ENCODE peak calls at places on chromosome 16, in seven cellular contexts. M is NT2/D1, E is H1, O is HCT116, Z is SK-N-SH, A is GM12878, U is HepG2. H is an unnamed sample.

GRCh38 chr16:14452066-14452465 is 178.0 kb downstream of the PARN start:
- DNase-seq in M (no peak), E (no peak), O (no peak), Z (no peak), A (no peak), U (no peak), H (no peak)

GRCh38 chr16:78122774-78123315 is 23.4 kb downstream of the WWOX start:
- DNase-seq in M (no peak), E (no peak), O (peak), Z (peak), A (no peak), U (peak), H (peak)

GRCh38 chr16:72988568-72988967 is 59.4 kb downstream of the ZFHX3 start:
- DNase-seq in M (no peak), E (no peak), O (no peak), Z (no peak), A (no peak), U (no peak), H (no peak)

GRCh38 chr16:22267764-22268163 is 29.4 kb upstream of the POLR3E start:
- DNase-seq in M (no peak), E (no peak), O (no peak), Z (no peak), A (no peak), U (no peak), H (no peak)

GRCh38 chr16:57884655-57885133 is 82.4 kb upstream of the KIFC3 start:
- DNase-seq in M (peak), E (no peak), O (no peak), Z (no peak), A (no peak), U (no peak), H (no peak)

GRCh38 chr16:67967183-67967955 is 1.1 kb downstream of the SLC12A4 start:
- DNase-seq in M (no peak), E (no peak), O (no peak), Z (no peak), A (no peak), U (no peak), H (no peak)

GRCh38 chr16:71737501-71737900 is 13.0 kb upstream of the PHLPP2 start:
- DNase-seq in M (no peak), E (no peak), O (no peak), Z (no peak), A (no peak), U (no peak), H (no peak)

GRCh38 chr16:27237229-27238015 is 31.1 kb downstream of the NSMCE1 start:
- DNase-seq in M (no peak), E (no peak), O (no peak), Z (peak), A (peak), U (no peak), H (peak)

GRCh38 chr16:55389426-55390073 is 65.5 kb downstream of the IRX6 start:
- DNase-seq in M (no peak), E (no peak), O (no peak), Z (no peak), A (no peak), U (no peak), H (no peak)

GRCh38 chr16:53043986-53044571 is 8.6 kb downstream of the CHD9NB start:
- DNase-seq in M (peak), E (peak), O (no peak), Z (no peak), A (no peak), U (peak), H (no peak)

GRCh38 chr16:117381-118365 is 20.8 kb downstream of the NPRL3 start:
- DNase-seq in M (peak), E (peak), O (peak), Z (peak), A (no peak), U (peak), H (peak)

GRCh38 chr16:57892447-57893096 is 78.4 kb downstream of the CNGB1 start:
- DNase-seq in M (no peak), E (no peak), O (no peak), Z (no peak), A (no peak), U (peak), H (no peak)

GRCh38 chr16:23504076-23504452 is 6.2 kb downstream of the GGA2 start:
- DNase-seq in M (no peak), E (no peak), O (no peak), Z (no peak), A (no peak), U (no peak), H (no peak)

GRCh38 chr16:468072-468821 is 42.8 kb downstream of the RAB11FIP3 start:
- DNase-seq in M (no peak), E (no peak), O (no peak), Z (no peak), A (no peak), U (no peak), H (no peak)

GRCh38 chr16:27199747-27200146 is 3.6 kb upstream of the KDM8 start:
- DNase-seq in M (no peak), E (no peak), O (no peak), Z (no peak), A (peak), U (no peak), H (no peak)

GRCh38 chr16:89169778-89170177 is 1.8 kb upstream of the CDH15 start:
- DNase-seq in M (no peak), E (no peak), O (no peak), Z (no peak), A (no peak), U (no peak), H (no peak)

GRCh38 chr16:11670171-11671131 is 2.2 kb downstream of the SNN start:
- DNase-seq in M (no peak), E (no peak), O (no peak), Z (no peak), A (peak), U (no peak), H (no peak)

GRCh38 chr16:4914528-4915225 is 22.3 kb downstream of the PPL start:
- DNase-seq in M (no peak), E (no peak), O (no peak), Z (no peak), A (no peak), U (no peak), H (no peak)

GRCh38 chr16:62014534-62014933 is 21.7 kb downstream of the CDH8 start:
- DNase-seq in M (no peak), E (no peak), O (no peak), Z (no peak), A (no peak), U (no peak), H (no peak)

GRCh38 chr16:57347858-57348257 is 10.7 kb upstream of the CCL22 start:
- DNase-seq in M (no peak), E (no peak), O (no peak), Z (no peak), A (no peak), U (no peak), H (no peak)

GRCh38 chr16:61324044-61324443 is 712.2 kb downstream of the CDH8 start:
- DNase-seq in M (no peak), E (no peak), O (no peak), Z (no peak), A (no peak), U (no peak), H (no peak)

GRCh38 chr16:29141586-29142324 is 156.9 kb downstream of the LAT start:
- DNase-seq in M (no peak), E (no peak), O (no peak), Z (no peak), A (no peak), U (no peak), H (no peak)

GRCh38 chr16:8686879-8687278 is 12.5 kb downstream of the ABAT start:
- DNase-seq in M (no peak), E (no peak), O (no peak), Z (no peak), A (no peak), U (no peak), H (no peak)

DNA sequence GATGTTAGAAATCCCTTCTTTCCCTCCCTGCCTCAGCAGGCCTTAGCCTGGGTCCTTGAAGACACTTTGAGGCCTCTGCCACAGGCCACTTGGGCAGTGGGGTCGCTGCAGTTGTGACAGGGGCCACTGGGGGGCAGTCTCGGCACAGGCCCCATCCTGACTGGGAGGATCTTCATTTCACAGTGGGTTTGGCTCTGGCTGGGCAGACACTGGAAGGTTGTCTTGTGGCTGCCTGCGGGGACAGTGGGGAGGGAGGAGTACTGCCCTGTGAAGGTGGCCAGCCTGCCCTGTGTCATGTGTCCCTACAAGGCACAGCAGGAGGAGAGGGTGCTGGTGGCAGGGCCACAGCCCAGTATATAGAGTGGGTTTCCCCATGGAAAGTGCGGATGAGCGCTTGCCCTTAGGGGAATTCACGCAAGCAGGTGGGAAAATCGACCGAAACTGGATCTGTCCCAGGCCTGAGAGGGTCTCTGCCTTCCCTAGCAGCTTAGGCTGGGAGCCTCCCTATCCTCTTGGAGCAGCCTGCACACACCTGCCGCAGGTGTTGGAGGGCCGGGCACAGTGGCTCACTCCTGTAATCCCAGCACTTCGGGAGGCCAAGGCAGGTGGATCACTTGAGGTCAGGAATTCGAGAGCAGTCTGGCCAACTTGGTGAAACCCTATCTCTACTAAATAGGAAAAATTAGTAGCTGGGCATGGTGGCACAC is 28.8 kb downstream of the GINS2 start:
- DNase-seq in M (peak), E (peak), O (peak), Z (peak), A (no peak), U (peak), H (peak)
- TF ChIP-seq YY1 in M (no peak), E (no peak), O (no peak), Z (no peak), A (no peak), U (no peak), H (peak)

DNA sequence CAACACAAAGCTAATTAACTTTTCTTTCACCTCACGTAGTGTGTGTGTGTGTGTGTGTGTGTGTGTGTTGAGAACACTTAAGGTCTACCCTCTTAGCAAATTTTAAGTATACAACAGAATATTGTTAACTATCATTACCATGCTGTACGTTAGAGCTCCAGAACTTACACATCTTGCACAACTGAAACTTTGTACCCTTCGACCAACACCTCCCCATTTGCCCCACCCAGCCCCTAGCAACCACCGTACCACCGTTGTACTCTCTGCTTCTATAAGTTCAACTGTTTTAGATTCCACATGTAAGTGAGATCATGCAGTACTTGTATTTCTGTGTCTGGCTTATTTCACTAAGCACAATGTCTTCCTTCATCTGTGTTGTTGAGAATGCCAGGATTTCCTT is 28.1 kb upstream of the MLYCD start:
- DNase-seq in M (no peak), E (no peak), O (no peak), Z (no peak), A (no peak), U (peak), H (no peak)
- TF ChIP-seq YY1 in M (no peak), E (no peak), O (no peak), Z (no peak), A (no peak), U (no peak), H (no peak)

GRCh38 chr16:66272461-66272860 is 94.0 kb upstream of the CDH5 start:
- DNase-seq in M (no peak), E (no peak), O (no peak), Z (no peak), A (no peak), U (no peak), H (no peak)
- TF ChIP-seq YY1 in M (no peak), E (no peak), O (no peak), Z (no peak), A (no peak), U (no peak), H (no peak)

GRCh38 chr16:69520800-69521602 is 44.8 kb upstream of the NFAT5 start:
- DNase-seq in M (no peak), E (no peak), O (no peak), Z (no peak), A (peak), U (peak), H (peak)
- TF ChIP-seq YY1 in M (no peak), E (no peak), O (no peak), Z (no peak), A (no peak), U (no peak), H (no peak)

DNA sequence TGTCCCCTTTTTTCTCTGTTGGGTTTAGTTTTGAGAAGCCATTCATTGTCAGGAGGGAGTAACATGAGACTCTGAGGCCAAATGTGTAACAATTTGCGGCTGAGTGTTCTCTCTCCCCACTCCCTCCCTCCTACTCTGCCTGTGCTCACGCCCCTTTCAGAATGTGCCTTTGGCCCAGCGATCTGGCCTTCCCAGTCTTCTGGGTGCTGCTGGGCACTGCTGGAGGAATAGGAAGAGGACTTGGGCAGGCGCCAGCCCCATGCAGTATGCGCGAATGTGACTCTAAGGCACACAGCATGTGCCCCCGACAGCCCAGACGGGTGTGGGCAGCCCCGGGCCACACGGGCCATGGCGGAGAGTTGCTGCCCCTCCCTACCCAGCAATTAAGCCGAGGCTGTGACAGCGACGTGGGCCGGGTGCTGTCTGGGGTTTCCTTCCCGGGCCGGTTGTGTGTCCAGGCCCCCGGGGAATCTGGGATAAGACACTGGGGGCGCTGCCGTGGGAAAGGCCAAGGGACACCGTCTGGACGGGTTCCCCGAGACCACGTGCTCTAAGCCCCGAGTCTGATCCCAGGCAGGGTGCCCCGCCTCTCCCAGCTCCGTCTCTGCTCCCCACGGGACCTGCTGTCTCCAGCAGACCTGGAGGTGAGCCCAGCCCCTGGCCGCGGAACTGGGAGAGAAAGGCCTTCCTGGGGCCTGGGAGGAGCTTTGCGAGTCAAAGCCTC is 92.4 kb downstream of the IRX3 start:
- DNase-seq in M (peak), E (no peak), O (no peak), Z (no peak), A (no peak), U (no peak), H (no peak)
- TF ChIP-seq YY1 in M (no peak), E (no peak), O (no peak), Z (no peak), A (no peak), U (no peak), H (no peak)

DNA sequence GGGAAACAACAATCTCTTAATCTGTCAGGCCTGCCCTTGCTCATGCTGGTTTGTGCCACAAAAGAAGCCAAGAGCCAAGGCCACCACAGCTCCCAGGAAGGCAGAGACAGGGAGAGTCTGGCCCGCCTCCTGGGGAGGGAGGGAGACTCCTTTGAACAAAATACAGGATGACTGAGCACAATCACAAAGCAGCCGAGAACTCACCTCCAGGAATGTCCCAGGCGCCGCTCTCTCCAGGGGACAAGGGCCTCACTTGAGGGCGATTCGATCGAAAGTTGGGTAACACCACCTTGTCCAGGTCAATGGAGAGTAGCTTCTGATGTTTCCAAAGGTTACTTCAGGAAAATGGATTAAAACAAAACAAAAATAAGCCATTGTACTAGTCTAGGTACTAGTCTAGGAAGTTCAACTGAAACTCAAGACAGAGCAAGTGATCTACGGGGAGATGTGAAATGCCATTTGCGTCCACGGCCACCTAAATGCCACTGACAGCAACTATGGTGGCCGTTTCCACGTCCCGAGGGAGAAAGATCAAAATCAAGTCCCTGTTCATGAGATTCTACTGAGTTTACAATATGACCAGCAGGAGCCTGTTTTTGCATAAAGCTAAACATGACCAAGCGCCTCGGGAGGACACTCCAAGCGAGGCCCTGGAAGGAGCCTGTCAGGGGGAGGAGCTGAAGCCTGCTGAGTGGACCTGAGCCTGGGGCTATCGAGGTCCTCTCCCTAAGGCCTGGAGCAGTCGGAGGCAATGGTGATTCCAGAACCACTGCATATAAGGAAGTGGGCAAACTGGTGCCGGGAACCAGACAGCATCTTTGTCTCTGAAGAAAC is 13.4 kb upstream of the SLC38A8 start:
- DNase-seq in M (no peak), E (no peak), O (no peak), Z (no peak), A (no peak), U (no peak), H (peak)
- TF ChIP-seq YY1 in M (no peak), E (no peak), O (no peak), Z (no peak), A (no peak), U (no peak), H (no peak)